ENCODE peak calls at places on chromosomes 2 and 18, in eight cellular contexts. N is A549; A is iPS-NIHi11; Q is AG09309; X is posterior cingulate gyrus; L is NCI-H1694; U is stimulated activated CD4-positive, alpha-beta T cell treated with anti-CD3 and anti-CD28 coated beads, Interleukin-12 subunit alpha, Interleukin-12 subunit beta, amount 100 ng/mL, for 4 hours; Z is putamen. C is an unnamed sample.
A peak's percentile ranks its signal among the peaks of the same experiment; 100 is the strongest.

GRCh38 chr2:160906878-160907277 is 253.3 kb upstream of the TANK start:
- DNase-seq in N (peak; percentile 10), A (no peak), Q (no peak), X (no peak), L (no peak), U (no peak), Z (no peak), C (no peak)

GRCh38 chr2:155266579-155266978 is 568.1 kb downstream of the KCNJ3 start:
- DNase-seq in N (peak; percentile 2), A (peak; percentile 21), Q (no peak), X (no peak), L (no peak), U (no peak), Z (no peak), C (no peak)

GRCh38 chr18:22604986-22605421 is 187.3 kb upstream of the CTAGE1 start:
- DNase-seq in N (no peak), A (no peak), Q (no peak), X (no peak), L (no peak), U (no peak), Z (no peak), C (no peak)

GRCh38 chr2:197201874-197202273 is 108.7 kb downstream of the ANKRD44 start:
- DNase-seq in N (no peak), A (no peak), Q (no peak), X (no peak), L (no peak), U (no peak), Z (no peak), C (no peak)

GRCh38 chr18:63779386-63779785 is 4.2 kb downstream of the SERPINB7 start:
- DNase-seq in N (no peak), A (no peak), Q (no peak), X (no peak), L (no peak), U (no peak), Z (no peak), C (no peak)

GRCh38 chr2:206378835-206379234 is 64.5 kb upstream of the ADAM23 start:
- DNase-seq in N (no peak), A (no peak), Q (peak; percentile 8), X (no peak), L (no peak), U (no peak), Z (no peak), C (no peak)

GRCh38 chr2:160345102-160345501 is 145.0 kb upstream of the ITGB6 start:
- DNase-seq in N (no peak), A (no peak), Q (no peak), X (no peak), L (no peak), U (no peak), Z (no peak), C (no peak)

GRCh38 chr2:99818842-99819241 is 323.5 kb downstream of the AFF3 start:
- DNase-seq in N (peak; percentile 16), A (no peak), Q (no peak), X (no peak), L (peak; percentile 18), U (no peak), Z (no peak), C (no peak)

GRCh38 chr2:237980751-237981150 is 13.9 kb downstream of the UBE2F start:
- DNase-seq in N (no peak), A (no peak), Q (no peak), X (no peak), L (no peak), U (no peak), Z (no peak), C (no peak)

GRCh38 chr2:217906787-217907186 is 96.0 kb downstream of the TNS1 start:
- DNase-seq in N (no peak), A (no peak), Q (no peak), X (no peak), L (no peak), U (no peak), Z (no peak), C (no peak)

GRCh38 chr2:19228720-19229119 is 129.7 kb downstream of the OSR1 start:
- DNase-seq in N (no peak), A (peak; percentile 59), Q (no peak), X (no peak), L (peak; percentile 65), U (no peak), Z (no peak), C (no peak)

GRCh38 chr2:19021100-19021476 is 337.3 kb downstream of the OSR1 start:
- DNase-seq in N (peak; percentile 25), A (peak; percentile 23), Q (peak; percentile 80), X (no peak), L (no peak), U (no peak), Z (no peak), C (no peak)

GRCh38 chr2:119242276-119243119 is 18.9 kb downstream of the STEAP3 start:
- DNase-seq in N (no peak), A (no peak), Q (no peak), X (no peak), L (no peak), U (no peak), Z (no peak), C (no peak)

GRCh38 chr2:154995332-154995731 is 296.8 kb downstream of the KCNJ3 start:
- DNase-seq in N (no peak), A (no peak), Q (no peak), X (no peak), L (no peak), U (no peak), Z (no peak), C (no peak)

GRCh38 chr2:163878718-163879117 is 142.9 kb upstream of the FIGN start:
- DNase-seq in N (peak; percentile 49), A (peak; percentile 53), Q (no peak), X (no peak), L (no peak), U (no peak), Z (no peak), C (no peak)

GRCh38 chr2:109102588-109103233 is 26.3 kb upstream of the SH3RF3 start:
- DNase-seq in N (no peak), A (no peak), Q (no peak), X (no peak), L (no peak), U (no peak), Z (peak; percentile 2), C (no peak)

GRCh38 chr2:171741189-171741588 is 53.9 kb downstream of the DYNC1I2 start:
- DNase-seq in N (no peak), A (no peak), Q (no peak), X (no peak), L (no peak), U (no peak), Z (no peak), C (no peak)

GRCh38 chr2:197261808-197262226 is 48.8 kb downstream of the ANKRD44 start:
- DNase-seq in N (no peak), A (no peak), Q (no peak), X (no peak), L (no peak), U (no peak), Z (no peak), C (no peak)

GRCh38 chr2:196144513-196145126 is 26.8 kb downstream of the STK17B start:
- DNase-seq in N (no peak), A (no peak), Q (no peak), X (no peak), L (no peak), U (no peak), Z (no peak), C (no peak)

C was measured in occipital lobe.